ENCODE peak calls at places on chromosomes 5 and 9, in ten cellular contexts. One of them, this sample, is unnamed.

GRCh38 chr5:139453683-139454567 is 8.6 kb downstream of the ECSCR start:
- DNase-seq in AG20443: no peak
- DNase-seq in activated T-cell treated with anti-CD3 and anti-CD28 coated beads for 1 hour: no peak
- DNase-seq in DND-41: no peak
- DNase-seq in LoVo: no peak
- DNase-seq in NCI-H774: no peak
- DNase-seq in mesendoderm: no peak
- DNase-seq in AG10803: no peak
- DNase-seq in fibroblast of lung: no peak
- DNase-seq in uterus: no peak
- DNase-seq in this sample: no peak

GRCh38 chr9:79155308-79155707 is 416.5 kb upstream of the TLE4 start:
- DNase-seq in NCI-H774: no peak
- DNase-seq in mesendoderm: peak
- DNase-seq in LoVo: no peak
- DNase-seq in fibroblast of lung: no peak
- DNase-seq in DND-41: no peak
- DNase-seq in uterus: no peak
- DNase-seq in AG10803: no peak
- DNase-seq in AG20443: no peak
- DNase-seq in activated T-cell treated with anti-CD3 and anti-CD28 coated beads for 1 hour: no peak
- DNase-seq in this sample: no peak

GRCh38 chr5:15640116-15640515 is 140.1 kb downstream of the FBXL7 start:
- DNase-seq in fibroblast of lung: no peak
- DNase-seq in LoVo: no peak
- DNase-seq in NCI-H774: no peak
- DNase-seq in activated T-cell treated with anti-CD3 and anti-CD28 coated beads for 1 hour: no peak
- DNase-seq in DND-41: no peak
- DNase-seq in uterus: no peak
- DNase-seq in mesendoderm: no peak
- DNase-seq in AG20443: no peak
- DNase-seq in AG10803: no peak
- DNase-seq in this sample: no peak

GRCh38 chr9:93684806-93685553 is 108.6 kb downstream of the PHF2 start:
- DNase-seq in fibroblast of lung: peak
- DNase-seq in activated T-cell treated with anti-CD3 and anti-CD28 coated beads for 1 hour: no peak
- DNase-seq in mesendoderm: peak
- DNase-seq in AG10803: peak
- DNase-seq in NCI-H774: no peak
- DNase-seq in AG20443: peak
- DNase-seq in LoVo: no peak
- DNase-seq in uterus: no peak
- DNase-seq in DND-41: no peak
- DNase-seq in this sample: no peak

GRCh38 chr5:129996896-129997295 is 92.6 kb downstream of the CHSY3 start:
- DNase-seq in AG10803: peak
- DNase-seq in LoVo: no peak
- DNase-seq in mesendoderm: no peak
- DNase-seq in activated T-cell treated with anti-CD3 and anti-CD28 coated beads for 1 hour: no peak
- DNase-seq in NCI-H774: no peak
- DNase-seq in uterus: no peak
- DNase-seq in DND-41: no peak
- DNase-seq in AG20443: peak
- DNase-seq in fibroblast of lung: peak
- DNase-seq in this sample: no peak

GRCh38 chr5:94776167-94776566 is 157.7 kb downstream of the SLF1 start:
- DNase-seq in activated T-cell treated with anti-CD3 and anti-CD28 coated beads for 1 hour: no peak
- DNase-seq in mesendoderm: no peak
- DNase-seq in uterus: no peak
- DNase-seq in AG20443: no peak
- DNase-seq in AG10803: peak
- DNase-seq in LoVo: no peak
- DNase-seq in NCI-H774: no peak
- DNase-seq in DND-41: no peak
- DNase-seq in fibroblast of lung: peak
- DNase-seq in this sample: no peak

GRCh38 chr9:93218161-93218560 is 34.2 kb downstream of the WNK2 start:
- DNase-seq in AG10803: no peak
- DNase-seq in fibroblast of lung: no peak
- DNase-seq in AG20443: no peak
- DNase-seq in uterus: no peak
- DNase-seq in mesendoderm: no peak
- DNase-seq in LoVo: no peak
- DNase-seq in DND-41: no peak
- DNase-seq in NCI-H774: no peak
- DNase-seq in activated T-cell treated with anti-CD3 and anti-CD28 coated beads for 1 hour: no peak
- DNase-seq in this sample: no peak

GRCh38 chr9:137550958-137551655 is 572 bp upstream of the MRPL41 start:
- DNase-seq in fibroblast of lung: no peak
- DNase-seq in NCI-H774: peak
- DNase-seq in mesendoderm: peak
- DNase-seq in LoVo: peak
- DNase-seq in AG10803: peak
- DNase-seq in uterus: peak
- DNase-seq in DND-41: no peak
- DNase-seq in AG20443: no peak
- DNase-seq in activated T-cell treated with anti-CD3 and anti-CD28 coated beads for 1 hour: no peak
- DNase-seq in this sample: peak

GRCh38 chr5:2066373-2066772 is 183.6 kb upstream of the IRX4 start:
- DNase-seq in activated T-cell treated with anti-CD3 and anti-CD28 coated beads for 1 hour: no peak
- DNase-seq in DND-41: no peak
- DNase-seq in uterus: no peak
- DNase-seq in mesendoderm: no peak
- DNase-seq in NCI-H774: no peak
- DNase-seq in AG20443: no peak
- DNase-seq in fibroblast of lung: no peak
- DNase-seq in AG10803: no peak
- DNase-seq in LoVo: no peak
- DNase-seq in this sample: no peak

GRCh38 chr9:137138701-137139467 is at the start of gene GRIN1:
- DNase-seq in fibroblast of lung: no peak
- DNase-seq in NCI-H774: no peak
- DNase-seq in LoVo: no peak
- DNase-seq in activated T-cell treated with anti-CD3 and anti-CD28 coated beads for 1 hour: no peak
- DNase-seq in AG10803: peak
- DNase-seq in uterus: no peak
- DNase-seq in DND-41: peak
- DNase-seq in AG20443: peak
- DNase-seq in mesendoderm: peak
- DNase-seq in this sample: no peak

GRCh38 chr5:128536861-128537305 is 1.2 kb downstream of the FBN2 start:
- DNase-seq in uterus: no peak
- DNase-seq in fibroblast of lung: peak
- DNase-seq in AG10803: no peak
- DNase-seq in mesendoderm: peak
- DNase-seq in LoVo: no peak
- DNase-seq in AG20443: no peak
- DNase-seq in NCI-H774: peak
- DNase-seq in DND-41: no peak
- DNase-seq in activated T-cell treated with anti-CD3 and anti-CD28 coated beads for 1 hour: no peak
- DNase-seq in this sample: no peak

GRCh38 chr5:78624011-78624541 is 24.5 kb downstream of the LHFPL2 start:
- DNase-seq in DND-41: no peak
- DNase-seq in AG20443: no peak
- DNase-seq in mesendoderm: peak
- DNase-seq in LoVo: no peak
- DNase-seq in AG10803: no peak
- DNase-seq in activated T-cell treated with anti-CD3 and anti-CD28 coated beads for 1 hour: no peak
- DNase-seq in uterus: no peak
- DNase-seq in fibroblast of lung: peak
- DNase-seq in NCI-H774: no peak
- DNase-seq in this sample: no peak

GRCh38 chr9:87086536-87086935 is 139.2 kb upstream of the GAS1 start:
- DNase-seq in AG10803: no peak
- DNase-seq in activated T-cell treated with anti-CD3 and anti-CD28 coated beads for 1 hour: no peak
- DNase-seq in mesendoderm: no peak
- DNase-seq in AG20443: no peak
- DNase-seq in NCI-H774: no peak
- DNase-seq in fibroblast of lung: no peak
- DNase-seq in DND-41: no peak
- DNase-seq in LoVo: no peak
- DNase-seq in uterus: no peak
- DNase-seq in this sample: no peak

GRCh38 chr9:100473271-100474081 is 527 bp downstream of the TMEFF1 start:
- DNase-seq in NCI-H774: peak
- DNase-seq in LoVo: peak
- DNase-seq in fibroblast of lung: peak
- DNase-seq in DND-41: no peak
- DNase-seq in AG10803: peak
- DNase-seq in activated T-cell treated with anti-CD3 and anti-CD28 coated beads for 1 hour: no peak
- DNase-seq in AG20443: peak
- DNase-seq in uterus: no peak
- DNase-seq in mesendoderm: peak
- DNase-seq in this sample: peak

GRCh38 chr5:38926121-38926520 is 80.3 kb downstream of the OSMR start:
- DNase-seq in NCI-H774: no peak
- DNase-seq in AG10803: peak
- DNase-seq in AG20443: no peak
- DNase-seq in mesendoderm: no peak
- DNase-seq in uterus: no peak
- DNase-seq in DND-41: no peak
- DNase-seq in fibroblast of lung: peak
- DNase-seq in activated T-cell treated with anti-CD3 and anti-CD28 coated beads for 1 hour: no peak
- DNase-seq in LoVo: no peak
- DNase-seq in this sample: no peak

GRCh38 chr5:164306662-164307061 is 801.2 kb downstream of the MAT2B start:
- DNase-seq in activated T-cell treated with anti-CD3 and anti-CD28 coated beads for 1 hour: no peak
- DNase-seq in fibroblast of lung: peak
- DNase-seq in AG20443: no peak
- DNase-seq in NCI-H774: no peak
- DNase-seq in DND-41: no peak
- DNase-seq in AG10803: no peak
- DNase-seq in LoVo: no peak
- DNase-seq in uterus: no peak
- DNase-seq in mesendoderm: peak
- DNase-seq in this sample: no peak

GRCh38 chr9:107971241-107971640 is 481.7 kb upstream of the KLF4 start:
- DNase-seq in AG10803: no peak
- DNase-seq in mesendoderm: peak
- DNase-seq in activated T-cell treated with anti-CD3 and anti-CD28 coated beads for 1 hour: no peak
- DNase-seq in uterus: no peak
- DNase-seq in DND-41: no peak
- DNase-seq in NCI-H774: no peak
- DNase-seq in LoVo: no peak
- DNase-seq in AG20443: no peak
- DNase-seq in fibroblast of lung: no peak
- DNase-seq in this sample: no peak

GRCh38 chr9:16830806-16831205 is 39.7 kb downstream of the BNC2 start:
- DNase-seq in AG10803: no peak
- DNase-seq in fibroblast of lung: no peak
- DNase-seq in DND-41: no peak
- DNase-seq in activated T-cell treated with anti-CD3 and anti-CD28 coated beads for 1 hour: no peak
- DNase-seq in LoVo: no peak
- DNase-seq in NCI-H774: no peak
- DNase-seq in AG20443: no peak
- DNase-seq in mesendoderm: no peak
- DNase-seq in uterus: no peak
- DNase-seq in this sample: no peak

GRCh38 chr5:180084638-180085561 is 13.3 kb upstream of the RNF130 start:
- DNase-seq in mesendoderm: peak
- DNase-seq in uterus: no peak
- DNase-seq in AG10803: no peak
- DNase-seq in fibroblast of lung: no peak
- DNase-seq in activated T-cell treated with anti-CD3 and anti-CD28 coated beads for 1 hour: no peak
- DNase-seq in AG20443: no peak
- DNase-seq in DND-41: no peak
- DNase-seq in LoVo: peak
- DNase-seq in NCI-H774: peak
- DNase-seq in this sample: no peak

GRCh38 chr9:73080110-73080683 is 71.5 kb upstream of the ANXA1 start:
- DNase-seq in DND-41: no peak
- DNase-seq in AG10803: no peak
- DNase-seq in mesendoderm: peak
- DNase-seq in AG20443: no peak
- DNase-seq in NCI-H774: no peak
- DNase-seq in uterus: no peak
- DNase-seq in activated T-cell treated with anti-CD3 and anti-CD28 coated beads for 1 hour: no peak
- DNase-seq in LoVo: peak
- DNase-seq in fibroblast of lung: no peak
- DNase-seq in this sample: no peak